ENCODE peak calls at places on chromosomes 12 and 14, in ten cellular contexts. One of them, this sample, is unnamed.

GRCh38 chr14:51093371-51094281 is 1.3 kb downstream of the TRIM9 start:
- DNase-seq in AG04450: no peak
- DNase-seq in effector CD4-positive, alpha-beta T cell: peak
- DNase-seq in cardiac fibroblast: peak
- DNase-seq in GM20000: peak
- DNase-seq in SK-N-SH: peak
- DNase-seq in stimulated activated CD8-positive, alpha-beta memory T cell treated with anti-CD3 and anti-CD28 coated beads, Interleukin-15, amount 100 ng/mL, for 24 hours: peak
- DNase-seq in NCI-H1092 treated with DMSO at 0.1 percent for 48 hours: peak
- DNase-seq in SIG-M5: no peak
- DNase-seq in NCI-H345: peak
- DNase-seq in this sample: no peak

GRCh38 chr12:116692605-116693004 is 45.3 kb downstream of the SPRING1 start:
- DNase-seq in AG04450: no peak
- DNase-seq in effector CD4-positive, alpha-beta T cell: no peak
- DNase-seq in cardiac fibroblast: no peak
- DNase-seq in GM20000: no peak
- DNase-seq in SK-N-SH: no peak
- DNase-seq in stimulated activated CD8-positive, alpha-beta memory T cell treated with anti-CD3 and anti-CD28 coated beads, Interleukin-15, amount 100 ng/mL, for 24 hours: no peak
- DNase-seq in NCI-H1092 treated with DMSO at 0.1 percent for 48 hours: no peak
- DNase-seq in SIG-M5: no peak
- DNase-seq in NCI-H345: no peak
- DNase-seq in this sample: no peak

GRCh38 chr12:98893601-98894411 is 248.7 kb downstream of the APAF1 start:
- DNase-seq in AG04450: no peak
- DNase-seq in effector CD4-positive, alpha-beta T cell: no peak
- DNase-seq in cardiac fibroblast: no peak
- DNase-seq in GM20000: no peak
- DNase-seq in SK-N-SH: peak
- DNase-seq in stimulated activated CD8-positive, alpha-beta memory T cell treated with anti-CD3 and anti-CD28 coated beads, Interleukin-15, amount 100 ng/mL, for 24 hours: no peak
- DNase-seq in NCI-H1092 treated with DMSO at 0.1 percent for 48 hours: peak
- DNase-seq in SIG-M5: no peak
- DNase-seq in NCI-H345: no peak
- DNase-seq in this sample: no peak

GRCh38 chr14:100677152-100677924 is 49.4 kb upstream of the DLK1 start:
- DNase-seq in AG04450: no peak
- DNase-seq in effector CD4-positive, alpha-beta T cell: no peak
- DNase-seq in cardiac fibroblast: no peak
- DNase-seq in GM20000: no peak
- DNase-seq in SK-N-SH: peak
- DNase-seq in stimulated activated CD8-positive, alpha-beta memory T cell treated with anti-CD3 and anti-CD28 coated beads, Interleukin-15, amount 100 ng/mL, for 24 hours: no peak
- DNase-seq in NCI-H1092 treated with DMSO at 0.1 percent for 48 hours: peak
- DNase-seq in SIG-M5: no peak
- DNase-seq in NCI-H345: peak
- DNase-seq in this sample: peak

GRCh38 chr12:102634216-102634615 is 153.9 kb upstream of the IGF1 start:
- DNase-seq in AG04450: peak
- DNase-seq in effector CD4-positive, alpha-beta T cell: no peak
- DNase-seq in cardiac fibroblast: peak
- DNase-seq in GM20000: no peak
- DNase-seq in SK-N-SH: no peak
- DNase-seq in stimulated activated CD8-positive, alpha-beta memory T cell treated with anti-CD3 and anti-CD28 coated beads, Interleukin-15, amount 100 ng/mL, for 24 hours: no peak
- DNase-seq in NCI-H1092 treated with DMSO at 0.1 percent for 48 hours: no peak
- DNase-seq in SIG-M5: no peak
- DNase-seq in NCI-H345: no peak
- DNase-seq in this sample: no peak

GRCh38 chr12:124694846-124695497 is 127.6 kb upstream of the NCOR2 start:
- DNase-seq in AG04450: no peak
- DNase-seq in effector CD4-positive, alpha-beta T cell: no peak
- DNase-seq in cardiac fibroblast: peak
- DNase-seq in GM20000: no peak
- DNase-seq in SK-N-SH: no peak
- DNase-seq in stimulated activated CD8-positive, alpha-beta memory T cell treated with anti-CD3 and anti-CD28 coated beads, Interleukin-15, amount 100 ng/mL, for 24 hours: no peak
- DNase-seq in NCI-H1092 treated with DMSO at 0.1 percent for 48 hours: no peak
- DNase-seq in SIG-M5: no peak
- DNase-seq in NCI-H345: no peak
- DNase-seq in this sample: no peak

GRCh38 chr14:74437654-74438053 is 11.6 kb upstream of the SYNDIG1L start:
- DNase-seq in AG04450: no peak
- DNase-seq in effector CD4-positive, alpha-beta T cell: no peak
- DNase-seq in cardiac fibroblast: peak
- DNase-seq in GM20000: no peak
- DNase-seq in SK-N-SH: no peak
- DNase-seq in stimulated activated CD8-positive, alpha-beta memory T cell treated with anti-CD3 and anti-CD28 coated beads, Interleukin-15, amount 100 ng/mL, for 24 hours: no peak
- DNase-seq in NCI-H1092 treated with DMSO at 0.1 percent for 48 hours: no peak
- DNase-seq in SIG-M5: no peak
- DNase-seq in NCI-H345: no peak
- DNase-seq in this sample: peak

GRCh38 chr12:54051916-54052744 is 1.5 kb upstream of the HOXC4 start:
- DNase-seq in AG04450: no peak
- DNase-seq in effector CD4-positive, alpha-beta T cell: no peak
- DNase-seq in cardiac fibroblast: no peak
- DNase-seq in GM20000: peak
- DNase-seq in SK-N-SH: peak
- DNase-seq in stimulated activated CD8-positive, alpha-beta memory T cell treated with anti-CD3 and anti-CD28 coated beads, Interleukin-15, amount 100 ng/mL, for 24 hours: no peak
- DNase-seq in NCI-H1092 treated with DMSO at 0.1 percent for 48 hours: peak
- DNase-seq in SIG-M5: no peak
- DNase-seq in NCI-H345: no peak
- DNase-seq in this sample: no peak

GRCh38 chr12:123453165-123453564 is 4.8 kb upstream of the SNRNP35 start:
- DNase-seq in AG04450: no peak
- DNase-seq in effector CD4-positive, alpha-beta T cell: no peak
- DNase-seq in cardiac fibroblast: no peak
- DNase-seq in GM20000: no peak
- DNase-seq in SK-N-SH: no peak
- DNase-seq in stimulated activated CD8-positive, alpha-beta memory T cell treated with anti-CD3 and anti-CD28 coated beads, Interleukin-15, amount 100 ng/mL, for 24 hours: no peak
- DNase-seq in NCI-H1092 treated with DMSO at 0.1 percent for 48 hours: no peak
- DNase-seq in SIG-M5: no peak
- DNase-seq in NCI-H345: no peak
- DNase-seq in this sample: no peak

GRCh38 chr14:56207626-56208297 is 89.6 kb downstream of the PELI2 start:
- DNase-seq in AG04450: no peak
- DNase-seq in effector CD4-positive, alpha-beta T cell: no peak
- DNase-seq in cardiac fibroblast: no peak
- DNase-seq in GM20000: no peak
- DNase-seq in SK-N-SH: no peak
- DNase-seq in stimulated activated CD8-positive, alpha-beta memory T cell treated with anti-CD3 and anti-CD28 coated beads, Interleukin-15, amount 100 ng/mL, for 24 hours: no peak
- DNase-seq in NCI-H1092 treated with DMSO at 0.1 percent for 48 hours: no peak
- DNase-seq in SIG-M5: no peak
- DNase-seq in NCI-H345: peak
- DNase-seq in this sample: no peak

GRCh38 chr12:109840349-109841073 is 7.3 kb upstream of the TRPV4 start:
- DNase-seq in AG04450: no peak
- DNase-seq in effector CD4-positive, alpha-beta T cell: no peak
- DNase-seq in cardiac fibroblast: no peak
- DNase-seq in GM20000: no peak
- DNase-seq in SK-N-SH: no peak
- DNase-seq in stimulated activated CD8-positive, alpha-beta memory T cell treated with anti-CD3 and anti-CD28 coated beads, Interleukin-15, amount 100 ng/mL, for 24 hours: no peak
- DNase-seq in NCI-H1092 treated with DMSO at 0.1 percent for 48 hours: peak
- DNase-seq in SIG-M5: no peak
- DNase-seq in NCI-H345: peak
- DNase-seq in this sample: no peak

GRCh38 chr14:88009486-88009885 is 4.6 kb downstream of the GPR65 start:
- DNase-seq in AG04450: no peak
- DNase-seq in effector CD4-positive, alpha-beta T cell: no peak
- DNase-seq in cardiac fibroblast: no peak
- DNase-seq in GM20000: no peak
- DNase-seq in SK-N-SH: no peak
- DNase-seq in stimulated activated CD8-positive, alpha-beta memory T cell treated with anti-CD3 and anti-CD28 coated beads, Interleukin-15, amount 100 ng/mL, for 24 hours: no peak
- DNase-seq in NCI-H1092 treated with DMSO at 0.1 percent for 48 hours: no peak
- DNase-seq in SIG-M5: no peak
- DNase-seq in NCI-H345: no peak
- DNase-seq in this sample: no peak

GRCh38 chr14:59337151-59337611 is 128.0 kb downstream of the GPR135 start:
- DNase-seq in AG04450: no peak
- DNase-seq in effector CD4-positive, alpha-beta T cell: no peak
- DNase-seq in cardiac fibroblast: peak
- DNase-seq in GM20000: no peak
- DNase-seq in SK-N-SH: no peak
- DNase-seq in stimulated activated CD8-positive, alpha-beta memory T cell treated with anti-CD3 and anti-CD28 coated beads, Interleukin-15, amount 100 ng/mL, for 24 hours: no peak
- DNase-seq in NCI-H1092 treated with DMSO at 0.1 percent for 48 hours: no peak
- DNase-seq in SIG-M5: no peak
- DNase-seq in NCI-H345: no peak
- DNase-seq in this sample: peak

GRCh38 chr14:91890291-91890749 is 23.0 kb upstream of the TC2N start:
- DNase-seq in AG04450: no peak
- DNase-seq in effector CD4-positive, alpha-beta T cell: no peak
- DNase-seq in cardiac fibroblast: no peak
- DNase-seq in GM20000: no peak
- DNase-seq in SK-N-SH: no peak
- DNase-seq in stimulated activated CD8-positive, alpha-beta memory T cell treated with anti-CD3 and anti-CD28 coated beads, Interleukin-15, amount 100 ng/mL, for 24 hours: no peak
- DNase-seq in NCI-H1092 treated with DMSO at 0.1 percent for 48 hours: no peak
- DNase-seq in SIG-M5: no peak
- DNase-seq in NCI-H345: no peak
- DNase-seq in this sample: no peak

GRCh38 chr12:91219511-91219910 is 36.9 kb upstream of the DCN start:
- DNase-seq in AG04450: no peak
- DNase-seq in effector CD4-positive, alpha-beta T cell: no peak
- DNase-seq in cardiac fibroblast: peak
- DNase-seq in GM20000: no peak
- DNase-seq in SK-N-SH: no peak
- DNase-seq in stimulated activated CD8-positive, alpha-beta memory T cell treated with anti-CD3 and anti-CD28 coated beads, Interleukin-15, amount 100 ng/mL, for 24 hours: no peak
- DNase-seq in NCI-H1092 treated with DMSO at 0.1 percent for 48 hours: no peak
- DNase-seq in SIG-M5: no peak
- DNase-seq in NCI-H345: no peak
- DNase-seq in this sample: no peak

GRCh38 chr14:50560929-50561280 is 960 bp downstream of the ATL1 start:
- DNase-seq in AG04450: peak
- DNase-seq in effector CD4-positive, alpha-beta T cell: peak
- DNase-seq in cardiac fibroblast: peak
- DNase-seq in GM20000: no peak
- DNase-seq in SK-N-SH: peak
- DNase-seq in stimulated activated CD8-positive, alpha-beta memory T cell treated with anti-CD3 and anti-CD28 coated beads, Interleukin-15, amount 100 ng/mL, for 24 hours: peak
- DNase-seq in NCI-H1092 treated with DMSO at 0.1 percent for 48 hours: peak
- DNase-seq in SIG-M5: no peak
- DNase-seq in NCI-H345: peak
- DNase-seq in this sample: no peak

GRCh38 chr12:31633464-31633863 is 26.0 kb upstream of the ETFBKMT start:
- DNase-seq in AG04450: no peak
- DNase-seq in effector CD4-positive, alpha-beta T cell: no peak
- DNase-seq in cardiac fibroblast: no peak
- DNase-seq in GM20000: no peak
- DNase-seq in SK-N-SH: no peak
- DNase-seq in stimulated activated CD8-positive, alpha-beta memory T cell treated with anti-CD3 and anti-CD28 coated beads, Interleukin-15, amount 100 ng/mL, for 24 hours: no peak
- DNase-seq in NCI-H1092 treated with DMSO at 0.1 percent for 48 hours: no peak
- DNase-seq in SIG-M5: no peak
- DNase-seq in NCI-H345: no peak
- DNase-seq in this sample: no peak

GRCh38 chr14:92458136-92458958 is 55.2 kb upstream of the RIN3 start:
- DNase-seq in AG04450: no peak
- DNase-seq in effector CD4-positive, alpha-beta T cell: no peak
- DNase-seq in cardiac fibroblast: no peak
- DNase-seq in GM20000: no peak
- DNase-seq in SK-N-SH: no peak
- DNase-seq in stimulated activated CD8-positive, alpha-beta memory T cell treated with anti-CD3 and anti-CD28 coated beads, Interleukin-15, amount 100 ng/mL, for 24 hours: no peak
- DNase-seq in NCI-H1092 treated with DMSO at 0.1 percent for 48 hours: no peak
- DNase-seq in SIG-M5: no peak
- DNase-seq in NCI-H345: no peak
- DNase-seq in this sample: no peak

GRCh38 chr12:3077572-3078081 is 448 bp downstream of the TSPAN9 start:
- DNase-seq in AG04450: no peak
- DNase-seq in effector CD4-positive, alpha-beta T cell: no peak
- DNase-seq in cardiac fibroblast: peak
- DNase-seq in GM20000: no peak
- DNase-seq in SK-N-SH: no peak
- DNase-seq in stimulated activated CD8-positive, alpha-beta memory T cell treated with anti-CD3 and anti-CD28 coated beads, Interleukin-15, amount 100 ng/mL, for 24 hours: no peak
- DNase-seq in NCI-H1092 treated with DMSO at 0.1 percent for 48 hours: no peak
- DNase-seq in SIG-M5: no peak
- DNase-seq in NCI-H345: no peak
- DNase-seq in this sample: peak

This sample was measured in dermis microvascular lymphatic vessel endothelial cell.